ENCODE peak calls at places on chromosomes 7 and 10, in seven cellular contexts. One of them, this sample, is unnamed.

GRCh38 chr10:123642697-123643096 is 23.5 kb upstream of the GPR26 start:
- DNase-seq in GM23248: no peak
- DNase-seq in AG20443: no peak
- DNase-seq in ELR: no peak
- DNase-seq in OCI-M1: no peak
- DNase-seq in HT-29: peak; percentile 13
- DNase-seq in activated CD8-positive, alpha-beta memory T cell treated with anti-CD3 and anti-CD28 coated beads for 48 hours: no peak
- DNase-seq in this sample: no peak

GRCh38 chr10:44761076-44761475 is 150.1 kb upstream of the TMEM72 start:
- DNase-seq in AG20443: no peak
- DNase-seq in OCI-M1: no peak
- DNase-seq in activated CD8-positive, alpha-beta memory T cell treated with anti-CD3 and anti-CD28 coated beads for 48 hours: no peak
- DNase-seq in ELR: peak; percentile 7
- DNase-seq in HT-29: no peak
- DNase-seq in GM23248: no peak
- DNase-seq in this sample: no peak

GRCh38 chr7:37832194-37832593 is 16.2 kb upstream of the NME8 start:
- DNase-seq in ELR: no peak
- DNase-seq in HT-29: peak; percentile 7
- DNase-seq in OCI-M1: peak; percentile 93
- DNase-seq in AG20443: no peak
- DNase-seq in GM23248: peak; percentile 7
- DNase-seq in activated CD8-positive, alpha-beta memory T cell treated with anti-CD3 and anti-CD28 coated beads for 48 hours: no peak
- DNase-seq in this sample: peak; percentile 25

GRCh38 chr7:82699773-82700186 is 256.2 kb upstream of the CACNA2D1 start:
- DNase-seq in activated CD8-positive, alpha-beta memory T cell treated with anti-CD3 and anti-CD28 coated beads for 48 hours: no peak
- DNase-seq in HT-29: peak; percentile 95
- DNase-seq in GM23248: peak; percentile 31
- DNase-seq in ELR: peak; percentile 68
- DNase-seq in AG20443: no peak
- DNase-seq in OCI-M1: no peak
- DNase-seq in this sample: peak; percentile 35

GRCh38 chr7:150323682-150324365 is 479 bp upstream of the ACTR3C start:
- DNase-seq in AG20443: no peak
- DNase-seq in activated CD8-positive, alpha-beta memory T cell treated with anti-CD3 and anti-CD28 coated beads for 48 hours: no peak
- DNase-seq in GM23248: no peak
- DNase-seq in OCI-M1: no peak
- DNase-seq in HT-29: peak; percentile 61
- DNase-seq in ELR: no peak
- DNase-seq in this sample: no peak

GRCh38 chr7:21448974-21449373 is 21.1 kb downstream of the SP4 start:
- DNase-seq in activated CD8-positive, alpha-beta memory T cell treated with anti-CD3 and anti-CD28 coated beads for 48 hours: no peak
- DNase-seq in OCI-M1: no peak
- DNase-seq in GM23248: no peak
- DNase-seq in ELR: no peak
- DNase-seq in AG20443: no peak
- DNase-seq in HT-29: no peak
- DNase-seq in this sample: no peak

GRCh38 chr7:23471090-23471859 is 984 bp upstream of the IGF2BP3 start:
- DNase-seq in GM23248: peak; percentile 79
- DNase-seq in OCI-M1: peak; percentile 92
- DNase-seq in HT-29: peak; percentile 86
- DNase-seq in AG20443: no peak
- DNase-seq in activated CD8-positive, alpha-beta memory T cell treated with anti-CD3 and anti-CD28 coated beads for 48 hours: no peak
- DNase-seq in ELR: peak; percentile 87
- DNase-seq in this sample: no peak

GRCh38 chr10:97050205-97050745 is 135.5 kb downstream of the SLIT1 start:
- DNase-seq in activated CD8-positive, alpha-beta memory T cell treated with anti-CD3 and anti-CD28 coated beads for 48 hours: no peak
- DNase-seq in AG20443: no peak
- DNase-seq in ELR: no peak
- DNase-seq in OCI-M1: no peak
- DNase-seq in GM23248: no peak
- DNase-seq in HT-29: no peak
- DNase-seq in this sample: no peak

GRCh38 chr10:71766717-71767419 is 6.5 kb downstream of the VSIR start:
- DNase-seq in activated CD8-positive, alpha-beta memory T cell treated with anti-CD3 and anti-CD28 coated beads for 48 hours: no peak
- DNase-seq in HT-29: peak; percentile 96
- DNase-seq in GM23248: peak; percentile 96
- DNase-seq in ELR: peak; percentile 99
- DNase-seq in AG20443: peak; percentile 91
- DNase-seq in OCI-M1: no peak
- DNase-seq in this sample: no peak

GRCh38 chr7:46565257-46565656 is 644.2 kb upstream of the IGFBP3 start:
- DNase-seq in HT-29: peak; percentile 49
- DNase-seq in OCI-M1: no peak
- DNase-seq in ELR: no peak
- DNase-seq in activated CD8-positive, alpha-beta memory T cell treated with anti-CD3 and anti-CD28 coated beads for 48 hours: no peak
- DNase-seq in GM23248: no peak
- DNase-seq in AG20443: no peak
- DNase-seq in this sample: no peak